ENCODE peak calls at places on chromosomes 2 and 18, in four cellular contexts. T is fibroblast of lung, H is right cardiac atrium, J is uterus. C is an unnamed sample.

GRCh38 chr2:66281980-66282379 is 152.9 kb upstream of the MEIS1 start:
- DNase-seq in T (no peak), H (no peak), J (no peak), C (no peak)

GRCh38 chr18:58967643-58968291 is 103.1 kb downstream of the ZNF532 start:
- DNase-seq in T (peak; percentile 44), H (no peak), J (no peak), C (no peak)

GRCh38 chr18:22322251-22322691 is 95.4 kb downstream of the CTAGE1 start:
- DNase-seq in T (peak; percentile 85), H (peak; percentile 84), J (peak; percentile 86), C (no peak)

GRCh38 chr2:100730290-100730868 is 89.6 kb upstream of the NPAS2 start:
- DNase-seq in T (peak; percentile 85), H (peak; percentile 82), J (peak; percentile 48), C (no peak)

GRCh38 chr2:231321556-231322334 is 73.8 kb upstream of the B3GNT7 start:
- DNase-seq in T (no peak), H (peak; percentile 77), J (no peak), C (no peak)

GRCh38 chr18:35432565-35433001 is 55.4 kb upstream of the ZNF396 start:
- DNase-seq in T (no peak), H (no peak), J (no peak), C (no peak)

GRCh38 chr2:99864561-99865216 is 277.7 kb downstream of the AFF3 start:
- DNase-seq in T (peak; percentile 85), H (peak; percentile 38), J (no peak), C (no peak)

GRCh38 chr2:239201531-239201876 is 199.3 kb downstream of the HDAC4 start:
- DNase-seq in T (no peak), H (peak; percentile 73), J (peak; percentile 57), C (no peak)

GRCh38 chr18:55376387-55376786 is 211.6 kb downstream of the TCF4 start:
- DNase-seq in T (no peak), H (no peak), J (no peak), C (no peak)

GRCh38 chr2:131039908-131040660 is 53.2 kb downstream of the FAM168B start:
- DNase-seq in T (no peak), H (no peak), J (no peak), C (no peak)

GRCh38 chr2:217399288-217399687 is 539.4 kb upstream of the TNP1 start:
- DNase-seq in T (no peak), H (no peak), J (no peak), C (no peak)

GRCh38 chr2:104872034-104872865 is 18.3 kb downstream of the POU3F3 start:
- DNase-seq in T (no peak), H (no peak), J (no peak), C (no peak)

GRCh38 chr2:32168513-32168912 is 2.8 kb downstream of the SLC30A6 start:
- DNase-seq in T (no peak), H (no peak), J (no peak), C (no peak)

GRCh38 chr2:138028538-138028937 is 64.3 kb downstream of the HNMT start:
- DNase-seq in T (no peak), H (peak; percentile 27), J (no peak), C (no peak)

GRCh38 chr2:24083567-24084385 is 858 bp downstream of the TP53I3 start:
- DNase-seq in T (peak; percentile 88), H (peak; percentile 88), J (peak; percentile 72), C (peak; percentile 57)

GRCh38 chr2:43293744-43294695 is 67.6 kb upstream of the ZFP36L2 start:
- DNase-seq in T (peak; percentile 100), H (no peak), J (peak; percentile 77), C (no peak)

GRCh38 chr2:128438586-128438985 is 119.9 kb upstream of the HS6ST1 start:
- DNase-seq in T (no peak), H (no peak), J (peak; percentile 1), C (no peak)

GRCh38 chr18:21241224-21242131 is 554 bp upstream of the GREB1L start:
- DNase-seq in T (no peak), H (peak; percentile 56), J (no peak), C (no peak)

GRCh38 chr18:31244737-31245432 is 73.1 kb upstream of the DSG1 start:
- DNase-seq in T (no peak), H (no peak), J (no peak), C (no peak)

GRCh38 chr2:164868563-164869419 is 27.2 kb upstream of the COBLL1 start:
- DNase-seq in T (no peak), H (no peak), J (no peak), C (no peak)

GRCh38 chr2:135951071-135951583 is 34.3 kb downstream of the DARS1 start:
- DNase-seq in T (no peak), H (no peak), J (peak; percentile 20), C (no peak)

GRCh38 chr18:76923485-76924085 is 101.2 kb downstream of the ZNF236 start:
- DNase-seq in T (no peak), H (no peak), J (no peak), C (no peak)

GRCh38 chr2:178271629-178272333 is 77.5 kb downstream of the OSBPL6 start:
- DNase-seq in T (peak; percentile 83), H (peak; percentile 95), J (peak; percentile 39), C (no peak)

GRCh38 chr2:222698276-222698675 is 26.8 kb downstream of the MOGAT1 start:
- DNase-seq in T (no peak), H (no peak), J (no peak), C (no peak)

GRCh38 chr2:219289537-219290361 is 10.6 kb downstream of the DNAJB2 start:
- DNase-seq in T (peak; percentile 97), H (peak; percentile 92), J (peak; percentile 90), C (no peak)

GRCh38 chr2:23660227-23660626 is 266.7 kb downstream of the ATAD2B start:
- DNase-seq in T (no peak), H (no peak), J (no peak), C (no peak)

GRCh38 chr2:42947809-42948595 is 155.6 kb upstream of the HAAO start:
- DNase-seq in T (no peak), H (peak; percentile 4), J (no peak), C (no peak)

GRCh38 chr18:59318460-59318859 is at the start of gene CPLX4:
- DNase-seq in T (no peak), H (no peak), J (no peak), C (no peak)

GRCh38 chr18:46289931-46290330 is 185.7 kb downstream of the HAUS1 start:
- DNase-seq in T (no peak), H (no peak), J (no peak), C (no peak)

GRCh38 chr2:120511546-120512320 is 165.8 kb downstream of the INHBB start:
- DNase-seq in T (no peak), H (no peak), J (no peak), C (no peak)

GRCh38 chr2:119234021-119235019 is 10.7 kb downstream of the STEAP3 start:
- DNase-seq in T (peak; percentile 47), H (no peak), J (no peak), C (no peak)

GRCh38 chr2:156321243-156321904 is 11.1 kb downstream of the NR4A2 start:
- DNase-seq in T (no peak), H (peak; percentile 74), J (no peak), C (no peak)

GRCh38 chr2:135916232-135916631 is 40.0 kb upstream of the MCM6 start:
- DNase-seq in T (peak; percentile 60), H (no peak), J (no peak), C (no peak)

GRCh38 chr2:153373510-153374279 is 104.9 kb downstream of the RPRM start:
- DNase-seq in T (no peak), H (no peak), J (no peak), C (no peak)

GRCh38 chr2:239329972-239330572 is 70.7 kb downstream of the HDAC4 start:
- DNase-seq in T (no peak), H (peak; percentile 68), J (peak; percentile 50), C (no peak)

GRCh38 chr2:67462741-67463496 is 65.8 kb downstream of the ETAA1 start:
- DNase-seq in T (no peak), H (no peak), J (no peak), C (no peak)

GRCh38 chr2:159152119-159152778 is 134.3 kb downstream of the WDSUB1 start:
- DNase-seq in T (no peak), H (no peak), J (no peak), C (no peak)
- H3K4me1 ChIP-seq in T (peaks cover 2% of the 10 kb centered on the region), H (peaks cover 18% of the 10 kb centered on the region), J (no peaks in the 10 kb centered on the region), C (peaks cover 99% of the 10 kb centered on the region)

DNA sequence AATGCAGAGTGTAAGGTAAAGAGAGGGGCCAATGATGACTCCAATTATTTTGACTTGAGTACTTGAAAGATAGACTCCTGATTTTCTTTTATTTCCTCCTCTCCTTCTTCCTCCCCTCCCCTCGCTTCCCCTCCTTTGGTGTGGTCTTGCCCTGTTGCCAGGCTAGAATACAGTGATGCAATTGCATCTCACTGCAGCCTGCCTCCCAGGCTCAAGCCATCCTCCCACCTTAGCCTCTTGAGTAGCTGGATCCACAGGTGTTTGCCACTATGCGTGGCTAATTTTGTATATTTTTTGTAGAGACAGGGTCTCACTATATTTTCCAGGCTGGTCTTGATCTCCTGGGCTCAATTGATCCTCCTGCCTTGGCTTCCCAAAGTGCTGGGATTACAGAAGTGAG is 2.3 kb downstream of the DGUOK start:
- DNase-seq in T (no peak), H (no peak), J (no peak), C (no peak)
- H3K4me1 ChIP-seq in T (peaks cover 6% of the 10 kb centered on the region), H (peaks cover 8% of the 10 kb centered on the region), J (no peaks in the 10 kb centered on the region), C (peaks cover 8% of the 10 kb centered on the region)

GRCh38 chr2:224145751-224146355 is 106.8 kb upstream of the SERPINE2 start:
- DNase-seq in T (peak; percentile 76), H (no peak), J (peak; percentile 17), C (no peak)

GRCh38 chr2:224143521-224143920 is 104.4 kb upstream of the SERPINE2 start:
- DNase-seq in T (no peak), H (no peak), J (no peak), C (no peak)

GRCh38 chr2:224146356-224147160 is 107.5 kb upstream of the SERPINE2 start:
- DNase-seq in T (no peak), H (no peak), J (no peak), C (no peak)

GRCh38 chr2:224141304-224141703 is 102.2 kb upstream of the SERPINE2 start:
- DNase-seq in T (no peak), H (no peak), J (no peak), C (no peak)

GRCh38 chr2:224142397-224143312 is 103.6 kb upstream of the SERPINE2 start:
- DNase-seq in T (peak; percentile 87), H (no peak), J (no peak), C (no peak)
- H3K4me1 ChIP-seq in T (no peaks in the 10 kb centered on the region), H (no peaks in the 10 kb centered on the region), J (no peaks in the 10 kb centered on the region), C (no peaks in the 10 kb centered on the region)

GRCh38 chr2:201908901-201909300 is 102.6 kb downstream of the CDK15 start:
- DNase-seq in T (no peak), H (no peak), J (no peak), C (no peak)

GRCh38 chr2:201909348-201909747 is 103.0 kb downstream of the CDK15 start:
- DNase-seq in T (peak; percentile 80), H (no peak), J (no peak), C (no peak)

GRCh38 chr2:201909961-201910361 is 103.6 kb downstream of the CDK15 start:
- DNase-seq in T (peak; percentile 84), H (no peak), J (no peak), C (no peak)

GRCh38 chr2:201904529-201905420 is 98.4 kb downstream of the CDK15 start:
- DNase-seq in T (no peak), H (no peak), J (no peak), C (no peak)

GRCh38 chr2:201907128-201907886 is 101.0 kb downstream of the CDK15 start:
- DNase-seq in T (no peak), H (peak; percentile 75), J (no peak), C (no peak)
- H3K4me1 ChIP-seq in T (peaks cover 9% of the 10 kb centered on the region), H (no peaks in the 10 kb centered on the region), J (no peaks in the 10 kb centered on the region), C (no peaks in the 10 kb centered on the region)

C was measured in esophagus squamous epithelium.